ENCODE peak calls at places on chromosomes 5 and 9, in five cellular contexts. L is HepG2, D is K562, A is GM12878, N is A549. Z is an unnamed sample.

GRCh38 chr9:115000217-115000639 is 69.8 kb upstream of the TNFSF8 start:
- DNase-seq in L (no peak), D (no peak), A (no peak), N (no peak), Z (no peak)

GRCh38 chr9:105118646-105119045 is 125.8 kb upstream of the SLC44A1 start:
- DNase-seq in L (no peak), D (no peak), A (no peak), N (no peak), Z (no peak)

GRCh38 chr5:59036274-59036961 is 453.5 kb downstream of the RAB3C start:
- DNase-seq in L (no peak), D (no peak), A (no peak), N (no peak), Z (no peak)

GRCh38 chr9:99162759-99163364 is 57.9 kb downstream of the TGFBR1 start:
- DNase-seq in L (peak; percentile 43), D (no peak), A (no peak), N (peak; percentile 14), Z (no peak)

GRCh38 chr9:129182625-129183494 is 4.8 kb upstream of the IER5L start:
- DNase-seq in L (peak; percentile 62), D (peak; percentile 77), A (no peak), N (peak; percentile 47), Z (peak; percentile 85)

GRCh38 chr5:175520321-175520720 is 42.0 kb downstream of the SFXN1 start:
- DNase-seq in L (no peak), D (no peak), A (no peak), N (no peak), Z (no peak)

GRCh38 chr9:78437721-78438610 is 141.0 kb downstream of the PSAT1 start:
- DNase-seq in L (no peak), D (no peak), A (no peak), N (no peak), Z (no peak)

GRCh38 chr9:70011366-70011765 is 32.3 kb upstream of the MAMDC2 start:
- DNase-seq in L (no peak), D (no peak), A (no peak), N (no peak), Z (no peak)

GRCh38 chr5:97764700-97765099 is 581.7 kb upstream of the RIOK2 start:
- DNase-seq in L (peak; percentile 8), D (no peak), A (no peak), N (no peak), Z (no peak)

GRCh38 chr5:113513384-113514262 is at the start of gene YTHDC2:
- DNase-seq in L (peak; percentile 77), D (peak; percentile 82), A (peak; percentile 42), N (peak; percentile 51), Z (peak; percentile 82)

GRCh38 chr9:133713960-133714495 is 24.1 kb downstream of the SARDH start:
- DNase-seq in L (no peak), D (no peak), A (no peak), N (no peak), Z (no peak)

GRCh38 chr5:8458038-8458383 is 589.1 kb downstream of the MTRR start:
- DNase-seq in L (no peak), D (no peak), A (no peak), N (no peak), Z (peak; percentile 15)

GRCh38 chr5:168366124-168366523 is 74.7 kb downstream of the WWC1 start:
- DNase-seq in L (no peak), D (no peak), A (no peak), N (no peak), Z (no peak)

GRCh38 chr5:109759304-109759703 is 69.6 kb downstream of the MAN2A1 start:
- DNase-seq in L (no peak), D (no peak), A (no peak), N (no peak), Z (no peak)

GRCh38 chr5:74320526-74320925 is 320.0 kb downstream of the ENC1 start:
- DNase-seq in L (no peak), D (no peak), A (no peak), N (no peak), Z (no peak)

GRCh38 chr5:33433303-33434255 is 7.2 kb upstream of the TARS1 start:
- DNase-seq in L (no peak), D (no peak), A (no peak), N (no peak), Z (no peak)

GRCh38 chr5:14534773-14535172 is 46.8 kb upstream of the OTULINL start:
- DNase-seq in L (no peak), D (no peak), A (no peak), N (no peak), Z (no peak)

GRCh38 chr5:26847041-26847736 is 191.2 kb downstream of the CDH9 start:
- DNase-seq in L (peak; percentile 31), D (no peak), A (no peak), N (peak; percentile 15), Z (peak; percentile 17)

GRCh38 chr5:164518049-164518740 is 1012.8 kb downstream of the MAT2B start:
- DNase-seq in L (no peak), D (no peak), A (no peak), N (no peak), Z (no peak)

GRCh38 chr5:35229076-35230042 is 928 bp downstream of the PRLR start:
- DNase-seq in L (peak; percentile 58), D (no peak), A (no peak), N (no peak), Z (peak; percentile 79)
- TF ChIP-seq ESRRA in L (no peak), D (no peak), A (no peak), N (no peak), Z (no peak)

DNA sequence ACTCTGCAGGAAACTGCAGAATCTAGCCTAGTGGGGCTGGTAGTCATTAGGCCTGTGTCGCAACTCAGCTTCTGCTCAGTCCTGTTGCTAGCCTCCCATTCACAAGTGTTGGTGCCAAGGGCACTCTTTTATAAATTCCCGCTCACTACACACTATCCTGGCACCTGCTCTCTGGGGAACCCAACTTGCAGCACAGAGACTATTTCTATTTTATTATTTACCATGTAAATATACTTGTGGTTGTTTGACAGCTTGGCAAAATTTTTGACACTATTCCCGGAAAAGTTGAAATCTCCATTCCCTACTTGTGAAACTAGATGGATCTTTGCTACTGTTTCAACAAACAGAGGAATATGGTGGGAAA is 20.4 kb upstream of the SMC2 start:
- DNase-seq in L (no peak), D (no peak), A (no peak), N (no peak), Z (no peak)
- TF ChIP-seq ESRRA in L (no peak), D (no peak), A (no peak), N (no peak), Z (no peak)

GRCh38 chr9:125399165-125399564 is 137.5 kb downstream of the GAPVD1 start:
- DNase-seq in L (no peak), D (peak; percentile 56), A (no peak), N (no peak), Z (no peak)

GRCh38 chr9:125398243-125398642 is 136.6 kb downstream of the GAPVD1 start:
- DNase-seq in L (no peak), D (no peak), A (no peak), N (no peak), Z (no peak)

GRCh38 chr9:125400725-125401124 is 139.1 kb downstream of the GAPVD1 start:
- DNase-seq in L (no peak), D (no peak), A (no peak), N (no peak), Z (no peak)

GRCh38 chr9:125399666-125400065 is 138.0 kb downstream of the GAPVD1 start:
- DNase-seq in L (no peak), D (no peak), A (no peak), N (no peak), Z (no peak)

DNA sequence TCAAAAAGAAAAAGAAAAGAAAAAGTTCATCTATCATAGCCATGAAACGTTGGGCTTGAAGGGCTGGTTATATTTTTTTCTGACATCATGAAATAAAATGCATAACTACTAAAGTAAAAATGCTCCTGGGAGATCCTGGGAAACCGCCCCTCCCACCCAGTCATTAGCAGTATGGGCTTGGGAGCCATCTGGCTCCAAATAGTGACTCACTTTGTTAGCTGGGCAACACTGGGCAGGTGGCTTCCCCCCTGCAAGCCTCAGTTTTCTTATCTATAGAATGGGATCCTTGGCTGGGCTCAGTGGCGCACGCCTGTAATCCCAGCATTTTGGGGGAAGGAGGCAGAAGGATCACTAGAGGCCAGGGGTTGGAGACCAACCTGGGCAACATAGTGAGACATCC is 139.7 kb downstream of the GAPVD1 start:
- DNase-seq in L (no peak), D (no peak), A (no peak), N (no peak), Z (no peak)
- TF ChIP-seq ESRRA in L (no peak), D (no peak), A (no peak), N (no peak), Z (no peak)

GRCh38 chr5:1318659-1319251 is 23.9 kb upstream of the TERT start:
- DNase-seq in L (no peak), D (no peak), A (no peak), N (no peak), Z (no peak)
- TF ChIP-seq ESRRA in L (no peak), D (no peak), A (no peak), N (no peak), Z (no peak)

GRCh38 chr5:98785244-98785643 is 11.8 kb downstream of the RGMB start:
- DNase-seq in L (no peak), D (no peak), A (no peak), N (no peak), Z (no peak)

GRCh38 chr5:98784411-98784810 is 10.9 kb downstream of the RGMB start:
- DNase-seq in L (no peak), D (no peak), A (no peak), N (no peak), Z (no peak)

GRCh38 chr5:98781520-98781919 is 8.1 kb downstream of the RGMB start:
- DNase-seq in L (no peak), D (no peak), A (no peak), N (no peak), Z (no peak)

GRCh38 chr5:98781964-98782363 is 8.5 kb downstream of the RGMB start:
- DNase-seq in L (no peak), D (no peak), A (no peak), N (no peak), Z (no peak)

DNA sequence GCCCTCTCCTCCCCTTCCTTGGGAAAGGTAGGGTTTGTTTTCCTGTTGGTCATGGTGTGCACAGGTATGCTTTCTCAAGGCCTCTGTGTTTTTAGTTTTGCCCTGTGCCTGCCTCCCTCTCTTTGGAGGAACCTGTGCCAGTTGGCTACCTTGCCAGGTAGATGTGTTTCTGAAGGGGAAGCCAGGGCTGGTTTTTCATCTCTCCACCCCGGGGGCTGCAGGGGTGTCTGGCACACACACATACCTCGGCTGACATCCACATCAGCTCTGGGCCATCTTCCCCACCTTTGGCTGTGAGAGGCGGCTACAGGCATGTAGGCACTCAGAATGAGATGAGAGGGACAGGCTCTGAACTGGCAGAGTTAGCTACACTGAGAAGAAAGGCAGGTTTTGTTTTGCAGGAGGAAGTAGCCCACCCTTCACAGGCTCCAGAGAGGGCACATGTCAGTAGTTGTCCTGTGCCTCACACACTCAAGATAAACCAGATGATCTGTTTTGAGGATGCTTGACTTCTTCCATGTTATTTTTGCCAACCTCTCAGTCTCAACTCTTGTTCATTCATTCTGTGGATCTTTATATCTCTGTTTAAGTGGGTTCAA is 9.7 kb downstream of the RGMB start:
- DNase-seq in L (no peak), D (no peak), A (no peak), N (no peak), Z (no peak)
- TF ChIP-seq ESRRA in L (no peak), D (no peak), A (no peak), N (no peak), Z (no peak)

Z was measured in WTC11.